ENCODE peak calls at places on chromosomes 1 and 21, in seven cellular contexts. Y is CD8-positive, alpha-beta memory T cell; D is upper lobe of left lung; V is fibroblast of lung; T is right cardiac atrium; O is lower lobe of right lung; I is heart left ventricle. C is an unnamed sample.

GRCh38 chr1:194629011-194629410 is 1442.6 kb upstream of the B3GALT2 start:
- DNase-seq in Y (no peak), D (no peak), V (no peak), T (no peak), O (no peak), I (no peak), C (no peak)

GRCh38 chr1:37793773-37794371 is at the start of gene MANEAL:
- DNase-seq in Y (peak), D (peak), V (peak), T (peak), O (peak), I (peak), C (no peak)

GRCh38 chr1:85991261-85991660 is 165.3 kb downstream of the COL24A1 start:
- DNase-seq in Y (no peak), D (no peak), V (no peak), T (no peak), O (no peak), I (no peak), C (no peak)

GRCh38 chr1:201552941-201553341 is 14.0 kb downstream of the NAV1 start:
- DNase-seq in Y (no peak), D (no peak), V (no peak), T (no peak), O (peak), I (no peak), C (no peak)

GRCh38 chr1:222910699-222911098 is 95.9 kb downstream of the DISP1 start:
- DNase-seq in Y (no peak), D (no peak), V (peak), T (no peak), O (no peak), I (no peak), C (no peak)

GRCh38 chr1:248625971-248626370 is 8.9 kb downstream of the OR2T11 start:
- DNase-seq in Y (no peak), D (no peak), V (no peak), T (no peak), O (no peak), I (no peak), C (no peak)

GRCh38 chr1:147853391-147853790 is 49.2 kb upstream of the GJA8 start:
- DNase-seq in Y (no peak), D (no peak), V (no peak), T (no peak), O (no peak), I (no peak), C (no peak)

GRCh38 chr1:207698822-207699483 is 52.9 kb upstream of the CD46 start:
- DNase-seq in Y (no peak), D (no peak), V (peak), T (no peak), O (no peak), I (peak), C (no peak)

GRCh38 chr1:24481098-24481497 is 21.5 kb upstream of the RCAN3 start:
- DNase-seq in Y (peak), D (no peak), V (no peak), T (no peak), O (no peak), I (no peak), C (no peak)

GRCh38 chr1:205840524-205840923 is 9.4 kb downstream of the PM20D1 start:
- DNase-seq in Y (no peak), D (no peak), V (no peak), T (no peak), O (no peak), I (no peak), C (no peak)

GRCh38 chr1:31727195-31727594 is 23.4 kb upstream of the COL16A1 start:
- DNase-seq in Y (no peak), D (no peak), V (no peak), T (no peak), O (no peak), I (no peak), C (no peak)

GRCh38 chr1:34851431-34852105 is 8.0 kb downstream of the SMIM12 start:
- DNase-seq in Y (no peak), D (no peak), V (no peak), T (peak), O (peak), I (peak), C (no peak)

GRCh38 chr1:22625262-22625925 is 11.0 kb upstream of the C1QA start:
- DNase-seq in Y (no peak), D (no peak), V (peak), T (no peak), O (no peak), I (no peak), C (no peak)

GRCh38 chr1:160261526-160261877 is 847 bp downstream of the DCAF8 start:
- DNase-seq in Y (peak), D (no peak), V (peak), T (no peak), O (no peak), I (no peak), C (no peak)

GRCh38 chr1:239792157-239792556 is 299.5 kb upstream of the FMN2 start:
- DNase-seq in Y (no peak), D (no peak), V (no peak), T (no peak), O (no peak), I (no peak), C (no peak)

GRCh38 chr21:32070693-32071330 is 198.0 kb downstream of the HUNK start:
- DNase-seq in Y (no peak), D (no peak), V (no peak), T (no peak), O (no peak), I (no peak), C (no peak)

GRCh38 chr1:50108497-50109073 is at the start of gene ELAVL4:
- DNase-seq in Y (no peak), D (no peak), V (no peak), T (no peak), O (no peak), I (no peak), C (no peak)

GRCh38 chr1:234486858-234487830 is 8.2 kb upstream of the TARBP1 start:
- DNase-seq in Y (no peak), D (no peak), V (peak), T (no peak), O (no peak), I (no peak), C (no peak)

GRCh38 chr1:112722601-112723510 is 7.7 kb upstream of the PPM1J start:
- DNase-seq in Y (no peak), D (peak), V (peak), T (no peak), O (no peak), I (no peak), C (no peak)

GRCh38 chr1:175132456-175132855 is 60.1 kb downstream of the KIAA0040 start:
- DNase-seq in Y (no peak), D (no peak), V (peak), T (no peak), O (no peak), I (no peak), C (peak)

GRCh38 chr1:33925586-33925985 is 61.7 kb downstream of the HMGB4 start:
- DNase-seq in Y (no peak), D (no peak), V (peak), T (no peak), O (no peak), I (no peak), C (no peak)

GRCh38 chr1:35573776-35574654 is 901 bp downstream of the TFAP2E start:
- DNase-seq in Y (no peak), D (peak), V (no peak), T (no peak), O (no peak), I (no peak), C (no peak)

GRCh38 chr1:63326473-63327380 is 4.4 kb downstream of the FOXD3 start:
- DNase-seq in Y (no peak), D (no peak), V (peak), T (no peak), O (no peak), I (no peak), C (no peak)

GRCh38 chr1:150311762-150312161 is 9.6 kb upstream of the PRPF3 start:
- DNase-seq in Y (no peak), D (no peak), V (no peak), T (no peak), O (no peak), I (no peak), C (no peak)

GRCh38 chr1:24018611-24019580 is 38.8 kb upstream of the SRSF10 start:
- DNase-seq in Y (no peak), D (peak), V (peak), T (peak), O (peak), I (peak), C (peak)

GRCh38 chr1:15122331-15122730 is 31.2 kb upstream of the TMEM51 start:
- DNase-seq in Y (no peak), D (no peak), V (no peak), T (no peak), O (no peak), I (no peak), C (no peak)

GRCh38 chr1:25030674-25031589 is 100.9 kb upstream of the RUNX3 start:
- DNase-seq in Y (peak), D (no peak), V (no peak), T (no peak), O (no peak), I (no peak), C (no peak)

GRCh38 chr1:229848762-229849677 is 218.0 kb upstream of the GALNT2 start:
- DNase-seq in Y (no peak), D (no peak), V (peak), T (no peak), O (no peak), I (no peak), C (peak)

GRCh38 chr21:31772674-31773555 is 41.0 kb upstream of the SCAF4 start:
- DNase-seq in Y (no peak), D (no peak), V (no peak), T (no peak), O (no peak), I (no peak), C (no peak)

GRCh38 chr1:25477448-25478034 is 46.8 kb downstream of the MACO1 start:
- DNase-seq in Y (no peak), D (no peak), V (no peak), T (no peak), O (no peak), I (no peak), C (no peak)

GRCh38 chr1:22171951-22172715 is 29.2 kb upstream of the WNT4 start:
- DNase-seq in Y (no peak), D (no peak), V (no peak), T (no peak), O (no peak), I (no peak), C (no peak)

GRCh38 chr1:226723640-226724532 is 15.2 kb downstream of the ITPKB start:
- DNase-seq in Y (no peak), D (no peak), V (peak), T (no peak), O (no peak), I (peak), C (no peak)

GRCh38 chr21:26140185-26140584 is 30.4 kb downstream of the APP start:
- DNase-seq in Y (no peak), D (no peak), V (peak), T (peak), O (no peak), I (peak), C (peak)

GRCh38 chr1:60458111-60458510 is 384.5 kb upstream of the C1orf87 start:
- DNase-seq in Y (no peak), D (no peak), V (no peak), T (no peak), O (no peak), I (no peak), C (no peak)

GRCh38 chr1:37926061-37926924 is 20.6 kb downstream of the INPP5B start:
- DNase-seq in Y (no peak), D (no peak), V (no peak), T (no peak), O (no peak), I (no peak), C (no peak)

GRCh38 chr1:20717452-20718342 is at the start of gene KIF17:
- DNase-seq in Y (peak), D (peak), V (peak), T (peak), O (peak), I (peak), C (no peak)
- H3K4me3 ChIP-seq in Y (peak), D (peak), V (peak), T (peak), O (peak), I (peak), C (peak)

DNA sequence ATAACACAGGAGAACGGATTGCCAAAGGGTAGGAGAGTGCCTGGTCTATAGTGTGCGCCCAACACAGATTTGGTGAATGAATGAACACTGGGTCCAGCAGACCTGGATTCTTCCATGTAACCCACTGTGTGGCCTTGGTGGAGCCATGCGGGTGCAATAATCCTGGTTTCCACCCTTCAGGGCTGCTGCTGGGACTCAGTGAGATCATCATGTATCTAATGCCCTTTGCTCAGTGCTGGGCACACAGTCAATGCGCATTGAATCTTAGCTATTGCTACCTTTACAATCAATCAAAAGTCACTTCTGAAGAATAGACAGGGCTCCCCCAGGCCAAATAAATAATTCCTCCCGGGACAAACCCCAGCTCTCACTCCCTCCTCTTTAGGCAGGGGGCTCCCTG is 5.8 kb upstream of the EPHA2 start:
- DNase-seq in Y (no peak), D (no peak), V (no peak), T (no peak), O (no peak), I (no peak), C (no peak)
- H3K4me3 ChIP-seq in Y (peak), D (no peak), V (no peak), T (no peak), O (no peak), I (no peak), C (no peak)

GRCh38 chr1:7852778-7853177 is at the start of gene UTS2:
- DNase-seq in Y (no peak), D (no peak), V (no peak), T (no peak), O (no peak), I (no peak), C (no peak)
- H3K4me3 ChIP-seq in Y (no peak), D (no peak), V (no peak), T (no peak), O (no peak), I (no peak), C (no peak)

GRCh38 chr1:8216005-8216404 is 101.9 kb upstream of the SLC45A1 start:
- DNase-seq in Y (no peak), D (no peak), V (no peak), T (no peak), O (no peak), I (no peak), C (no peak)

GRCh38 chr1:8219530-8219929 is 98.4 kb upstream of the SLC45A1 start:
- DNase-seq in Y (no peak), D (no peak), V (peak), T (no peak), O (no peak), I (no peak), C (no peak)

GRCh38 chr1:8218351-8219092 is 99.4 kb upstream of the SLC45A1 start:
- DNase-seq in Y (no peak), D (no peak), V (no peak), T (no peak), O (no peak), I (no peak), C (no peak)

GRCh38 chr1:8217809-8218208 is 100.1 kb upstream of the SLC45A1 start:
- DNase-seq in Y (no peak), D (no peak), V (no peak), T (no peak), O (no peak), I (no peak), C (no peak)

DNA sequence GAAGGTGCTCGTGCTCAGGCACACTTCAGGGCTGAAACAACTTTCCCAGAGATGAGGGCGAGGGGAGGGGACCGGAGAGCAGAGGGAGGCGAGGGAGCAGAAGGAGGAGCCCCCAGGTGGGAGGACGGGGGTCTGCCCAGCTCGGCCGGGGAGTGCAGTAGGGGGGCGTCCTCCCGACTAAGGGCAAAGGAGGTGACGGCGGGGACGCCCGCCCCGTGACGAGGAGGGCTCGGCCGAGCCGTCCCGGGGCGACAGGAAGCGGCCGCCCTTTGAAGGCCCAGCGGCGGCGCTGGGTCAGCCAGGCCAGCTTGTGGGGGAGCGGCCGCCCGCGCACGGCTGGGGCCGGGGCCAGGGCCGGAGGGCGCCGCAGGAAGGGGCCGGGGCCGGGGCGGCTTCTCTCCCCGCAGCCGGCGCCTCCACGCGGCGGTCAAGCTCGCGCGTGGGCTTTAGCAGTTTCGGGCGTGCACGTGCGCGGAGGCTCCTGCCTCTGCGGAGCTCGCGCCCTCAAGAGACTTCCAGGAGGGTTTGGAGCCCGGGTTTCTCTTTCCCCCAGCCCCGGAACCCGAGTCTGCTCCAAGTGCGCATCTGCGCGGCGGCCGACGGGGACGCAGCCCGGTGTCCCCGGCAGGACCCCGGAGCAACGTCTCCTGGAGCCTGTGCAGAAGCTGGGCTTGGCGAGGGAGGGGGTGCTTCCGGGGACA is 100.8 kb upstream of the SLC45A1 start:
- DNase-seq in Y (no peak), D (peak), V (no peak), T (peak), O (peak), I (peak), C (no peak)
- H3K4me3 ChIP-seq in Y (peak), D (no peak), V (no peak), T (peak), O (peak), I (peak), C (peak)

GRCh38 chr1:228478326-228478725 is 8.9 kb upstream of the RNF187 start:
- DNase-seq in Y (no peak), D (no peak), V (no peak), T (no peak), O (no peak), I (no peak), C (no peak)

GRCh38 chr1:228483789-228484188 is 3.4 kb upstream of the RNF187 start:
- DNase-seq in Y (no peak), D (no peak), V (no peak), T (no peak), O (no peak), I (no peak), C (no peak)

GRCh38 chr1:228477263-228477662 is 9.9 kb upstream of the RNF187 start:
- DNase-seq in Y (no peak), D (no peak), V (no peak), T (no peak), O (no peak), I (no peak), C (no peak)

GRCh38 chr1:228474507-228474906 is 12.7 kb upstream of the RNF187 start:
- DNase-seq in Y (no peak), D (no peak), V (no peak), T (no peak), O (no peak), I (no peak), C (no peak)

DNA sequence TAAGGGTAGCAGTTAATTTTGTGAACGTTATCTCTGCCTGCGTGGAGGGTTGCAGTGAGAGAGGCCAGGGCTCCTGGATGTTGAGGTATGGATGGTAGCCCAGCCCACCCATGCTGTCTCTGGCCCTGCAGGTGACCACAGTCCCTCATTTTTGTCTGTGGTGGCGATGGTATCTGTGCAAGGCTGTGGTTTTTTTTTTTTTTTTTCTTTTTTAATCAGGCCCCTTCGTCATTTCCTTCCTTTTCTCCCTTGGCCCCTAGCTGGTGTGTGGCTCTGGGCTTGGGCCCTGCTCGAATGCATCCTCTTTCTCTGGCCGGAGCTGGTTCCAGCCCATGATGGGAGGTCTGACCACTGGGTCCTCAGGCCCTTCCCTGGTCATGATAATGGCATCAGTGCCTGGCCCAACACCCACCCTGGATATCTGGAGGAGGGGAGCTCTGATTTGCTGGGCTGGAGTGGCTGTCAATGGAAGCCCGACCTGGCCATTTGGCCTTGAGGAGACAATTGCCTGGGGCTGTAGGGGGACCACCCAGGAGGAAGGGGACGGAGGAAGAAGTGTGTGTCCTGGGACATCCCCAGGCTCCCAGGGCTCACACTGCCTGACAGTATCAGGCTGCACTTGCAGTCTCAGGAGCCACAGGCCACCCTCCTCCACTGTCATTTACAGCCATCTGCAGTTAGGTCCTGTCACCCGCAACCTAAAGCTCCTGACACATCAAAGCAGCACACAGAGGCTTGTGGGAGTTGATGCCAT is 8.1 kb upstream of the RNF187 start:
- DNase-seq in Y (no peak), D (no peak), V (no peak), T (no peak), O (no peak), I (no peak), C (no peak)
- H3K4me3 ChIP-seq in Y (no peak), D (no peak), V (no peak), T (no peak), O (no peak), I (no peak), C (no peak)

GRCh38 chr1:81408404-81408803 is 392.3 kb upstream of the ADGRL2 start:
- DNase-seq in Y (no peak), D (no peak), V (no peak), T (no peak), O (no peak), I (no peak), C (no peak)
- H3K4me3 ChIP-seq in Y (no peak), D (no peak), V (no peak), T (no peak), O (no peak), I (no peak), C (no peak)

C was measured in AG09309.